ENCODE peak calls at places on chromosome 1, in four cellular contexts. L is mesendoderm; M is CD8-positive, alpha-beta memory T cell; B is breast epithelium. V is an unnamed sample. For H3K4me1, the result is how much of the 10 kb centered on the place peaks cover.

GRCh38 chr1:8879348-8880067 is 1.0 kb upstream of the ENO1 start:
- DNase-seq in L (peak), M (no peak), B (no peak), V (no peak)

GRCh38 chr1:102550729-102551384 is 554.1 kb upstream of the OLFM3 start:
- DNase-seq in L (peak), M (no peak), B (no peak), V (no peak)

GRCh38 chr1:172397221-172397620 is 23.3 kb upstream of the C1orf105 start:
- DNase-seq in L (no peak), M (no peak), B (no peak), V (no peak)

GRCh38 chr1:164651378-164651951 is 92.5 kb downstream of the PBX1 start:
- DNase-seq in L (no peak), M (no peak), B (no peak), V (peak)

GRCh38 chr1:25629836-25630235 is 13.2 kb downstream of the MAN1C1 start:
- DNase-seq in L (no peak), M (no peak), B (no peak), V (no peak)

GRCh38 chr1:39230261-39231190 is 26.0 kb downstream of the MACF1 start:
- DNase-seq in L (peak), M (peak), B (peak), V (no peak)

GRCh38 chr1:109531205-109531779 is 8.4 kb upstream of the GPR61 start:
- DNase-seq in L (no peak), M (no peak), B (no peak), V (no peak)

GRCh38 chr1:239784896-239785295 is 306.8 kb upstream of the FMN2 start:
- DNase-seq in L (no peak), M (no peak), B (no peak), V (no peak)

GRCh38 chr1:14897080-14897449 is 256.5 kb upstream of the TMEM51 start:
- DNase-seq in L (peak), M (no peak), B (no peak), V (no peak)

GRCh38 chr1:54791880-54792522 is 9.1 kb downstream of the TTC22 start:
- DNase-seq in L (peak), M (no peak), B (no peak), V (peak)

GRCh38 chr1:162835157-162835899 is 25.6 kb downstream of the CCDC190 start:
- DNase-seq in L (no peak), M (no peak), B (no peak), V (no peak)

GRCh38 chr1:27863552-27863943 is 8.8 kb upstream of the THEMIS2 start:
- DNase-seq in L (no peak), M (no peak), B (no peak), V (no peak)

GRCh38 chr1:43809097-43809673 is 101.8 kb downstream of the ST3GAL3 start:
- DNase-seq in L (no peak), M (no peak), B (no peak), V (no peak)

GRCh38 chr1:41811978-41812852 is 106.5 kb downstream of the HIVEP3 start:
- DNase-seq in L (peak), M (no peak), B (no peak), V (peak)

GRCh38 chr1:55695553-55695952 is 480.4 kb upstream of the USP24 start:
- DNase-seq in L (no peak), M (no peak), B (no peak), V (no peak)

GRCh38 chr1:220692436-220693228 is 2.5 kb downstream of the C1orf115 start:
- DNase-seq in L (no peak), M (no peak), B (no peak), V (no peak)

GRCh38 chr1:173489929-173490328 is 12.8 kb downstream of the PRDX6 start:
- DNase-seq in L (no peak), M (no peak), B (no peak), V (no peak)

GRCh38 chr1:24862775-24863483 is 67.1 kb downstream of the RUNX3 start:
- DNase-seq in L (no peak), M (no peak), B (no peak), V (no peak)

GRCh38 chr1:207579436-207579799 is 65.5 kb upstream of the CR1L start:
- DNase-seq in L (peak), M (no peak), B (no peak), V (peak)

GRCh38 chr1:51833700-51834099 is 44.8 kb downstream of the NRDC start:
- DNase-seq in L (no peak), M (no peak), B (no peak), V (no peak)

GRCh38 chr1:76680676-76681075 is 186.6 kb upstream of the ST6GALNAC5 start:
- DNase-seq in L (no peak), M (no peak), B (no peak), V (no peak)

GRCh38 chr1:203534526-203534925 is 40.6 kb downstream of the OPTC start:
- DNase-seq in L (no peak), M (no peak), B (peak), V (peak)

GRCh38 chr1:185483647-185484450 is 166.8 kb upstream of the IVNS1ABP start:
- DNase-seq in L (peak), M (no peak), B (no peak), V (no peak)

GRCh38 chr1:94093996-94094395 is 27.0 kb downstream of the ABCA4 start:
- DNase-seq in L (no peak), M (no peak), B (no peak), V (no peak)

GRCh38 chr1:205314986-205315618 is 6.4 kb downstream of the NUAK2 start:
- DNase-seq in L (no peak), M (no peak), B (no peak), V (no peak)

GRCh38 chr1:154752273-154753030 is 117.6 kb downstream of the KCNN3 start:
- DNase-seq in L (no peak), M (no peak), B (no peak), V (no peak)

GRCh38 chr1:51425955-51426354 is 93.1 kb downstream of the EPS15 start:
- DNase-seq in L (no peak), M (no peak), B (no peak), V (no peak)

GRCh38 chr1:116125761-116126160 is 14.6 kb downstream of the MAB21L3 start:
- DNase-seq in L (no peak), M (no peak), B (no peak), V (no peak)

GRCh38 chr1:7070389-7071029 is 285.3 kb downstream of the CAMTA1 start:
- DNase-seq in L (peak), M (peak), B (peak), V (peak)

GRCh38 chr1:75582725-75583261 is 28.1 kb downstream of the SLC44A5 start:
- DNase-seq in L (no peak), M (no peak), B (no peak), V (no peak)

GRCh38 chr1:188022661-188023060 is 1193.9 kb downstream of the PLA2G4A start:
- DNase-seq in L (no peak), M (no peak), B (no peak), V (no peak)

GRCh38 chr1:99347041-99347684 is 82.9 kb downstream of the PLPPR4 start:
- DNase-seq in L (no peak), M (no peak), B (no peak), V (no peak)

DNA sequence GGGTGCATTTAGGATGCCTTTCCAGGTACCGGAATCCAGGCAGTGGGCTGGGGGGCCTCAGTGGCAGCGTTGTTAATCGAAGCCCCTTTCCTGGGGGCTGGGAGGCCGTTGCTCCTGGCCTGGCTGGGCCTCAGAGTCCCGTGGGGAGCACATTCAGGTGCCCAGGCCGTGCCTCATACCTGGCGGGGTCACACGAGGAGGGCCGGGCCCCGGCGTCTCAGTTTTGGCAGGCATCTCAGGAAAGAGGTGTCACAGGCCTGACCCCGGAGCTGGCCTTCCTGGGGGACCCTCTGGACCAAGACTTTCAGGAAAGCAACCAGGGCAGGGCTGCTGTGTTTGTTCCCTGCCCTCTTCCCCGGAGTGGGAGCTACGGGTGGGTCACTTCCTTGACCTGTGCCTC is 4.1 kb downstream of the NBL1 start:
- DNase-seq in L (no peak), M (no peak), B (no peak), V (peak)
- H3K4me1 ChIP-seq in L (under half), M (under half), B (under half), V (under half)

DNA sequence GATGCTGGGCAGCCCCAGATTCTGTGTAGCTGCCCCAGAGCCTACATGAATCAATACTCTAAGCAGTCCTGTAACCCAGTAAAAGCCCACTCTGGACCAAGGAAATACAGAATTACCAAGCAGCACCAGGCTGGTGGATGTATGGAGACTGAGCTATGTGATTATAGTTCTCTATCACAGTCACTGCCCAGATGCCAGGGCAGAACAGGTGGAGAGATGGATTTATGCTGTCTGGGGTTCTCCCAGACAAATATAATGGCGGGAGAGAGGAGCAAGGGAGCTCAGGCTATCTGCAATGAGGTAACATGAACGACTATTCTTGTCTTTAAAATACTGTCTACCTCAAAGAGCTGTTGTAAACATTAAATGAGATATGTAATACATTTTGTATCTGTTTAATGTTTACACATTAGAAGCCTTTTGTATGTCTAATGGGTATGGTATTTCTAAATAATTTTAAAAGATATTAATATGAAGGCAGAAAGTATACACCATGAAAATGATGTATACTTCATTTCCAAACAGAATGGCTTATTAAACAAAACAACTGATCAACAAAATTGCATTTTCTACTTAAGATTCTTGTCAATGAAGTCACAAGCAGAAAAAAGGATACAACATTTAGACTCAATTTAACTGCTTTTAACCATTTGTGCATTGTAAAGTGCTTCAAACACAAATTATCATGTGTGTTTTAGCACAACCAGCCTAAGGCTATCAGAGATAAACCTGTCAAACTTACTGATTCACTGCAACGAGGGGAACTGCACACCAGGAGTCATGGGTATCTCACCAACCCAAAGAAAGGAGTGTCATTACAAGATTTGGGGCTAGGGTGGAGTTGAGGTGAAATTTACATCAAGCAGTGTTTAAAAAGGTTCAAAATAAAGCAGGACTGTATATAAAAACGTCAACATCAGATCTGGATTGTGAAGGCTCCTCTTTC is 3.0 kb downstream of the SDE2 start:
- DNase-seq in L (no peak), M (no peak), B (peak), V (no peak)
- H3K4me3 ChIP-seq in L (no peak), M (no peak), B (no peak), V (no peak)

DNA sequence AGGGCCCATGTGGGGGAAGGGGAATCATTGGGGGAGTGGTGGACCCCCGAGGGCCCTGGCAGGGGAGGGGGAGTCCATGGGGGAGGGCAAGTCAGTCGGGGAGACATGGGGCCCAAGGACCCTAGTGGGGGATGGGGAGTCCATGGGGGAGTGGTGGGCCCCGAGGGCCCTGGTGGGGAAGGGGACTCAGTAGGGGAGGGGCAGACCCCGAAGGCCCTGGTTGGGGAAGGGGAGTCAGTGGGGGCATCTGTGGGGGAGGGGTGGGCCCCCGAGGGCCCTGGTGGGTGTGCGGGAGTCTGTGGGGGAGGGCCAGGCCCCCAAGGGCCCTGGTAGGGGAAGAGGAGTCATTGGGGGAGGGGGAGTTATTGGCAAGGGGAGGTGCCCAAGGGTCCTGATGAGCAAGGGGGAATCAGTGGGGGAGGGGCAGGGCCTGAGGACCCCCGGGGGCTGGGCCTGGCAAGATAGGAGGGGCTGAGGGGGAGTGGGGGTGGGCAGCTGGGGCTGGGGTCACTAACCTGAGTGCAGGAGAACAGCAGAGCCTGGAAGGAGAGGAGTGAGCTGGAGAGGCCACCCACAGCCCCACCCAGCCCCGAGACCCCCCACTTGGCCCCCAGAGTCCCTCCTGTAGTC is 2.1 kb downstream of the MXRA8 start:
- DNase-seq in L (no peak), M (no peak), B (no peak), V (no peak)
- H3K27ac ChIP-seq in L (no peak), M (no peak), B (peak), V (no peak)

GRCh38 chr1:23403735-23404486 is 20.6 kb downstream of the TCEA3 start:
- DNase-seq in L (peak), M (peak), B (peak), V (peak)
- H3K4me1 ChIP-seq in L (under half), M (under half), B (under half), V (under half)

V was measured in pancreas.